ENCODE peak calls at places on chromosomes 2 and 18, in ten cellular contexts. G, A, P, C, X, H, B, L, O and Q are unnamed samples.

GRCh38 chr2:68650645-68651044 is 7.3 kb downstream of the PROKR1 start:
- DNase-seq in C (no peak), B (no peak), P (no peak), A (no peak), O (no peak), X (no peak), G (no peak), L (no peak), H (no peak), Q (no peak)

GRCh38 chr18:56326386-56327072 is 311.9 kb downstream of the TXNL1 start:
- DNase-seq in L (no peak), X (no peak), C (no peak), B (no peak), O (no peak), G (no peak), H (no peak), P (no peak), A (no peak), Q (no peak)

GRCh38 chr18:28045176-28045810 is 131.6 kb downstream of the CDH2 start:
- DNase-seq in A (no peak), L (no peak), H (no peak), P (no peak), O (no peak), B (no peak), G (peak; percentile 9), X (peak; percentile 30), C (no peak), Q (no peak)

GRCh38 chr2:240397542-240397916 is 37.9 kb upstream of the GPC1 start:
- DNase-seq in C (no peak), O (no peak), A (no peak), X (no peak), H (peak; percentile 4), L (no peak), G (peak; percentile 14), B (no peak), P (no peak), Q (no peak)

GRCh38 chr2:177771191-177771590 is 301.4 kb downstream of the PDE11A start:
- DNase-seq in H (no peak), P (no peak), O (no peak), B (no peak), X (peak; percentile 40), C (no peak), A (no peak), L (no peak), G (no peak), Q (no peak)

GRCh38 chr18:5710235-5710634 is 166.4 kb upstream of the EPB41L3 start:
- DNase-seq in O (no peak), H (no peak), A (no peak), G (no peak), X (no peak), B (no peak), C (no peak), L (no peak), P (no peak), Q (no peak)

GRCh38 chr18:58565021-58565420 is 63.9 kb downstream of the ALPK2 start:
- DNase-seq in G (no peak), O (no peak), C (no peak), H (no peak), X (no peak), B (no peak), A (no peak), L (no peak), P (no peak), Q (no peak)

GRCh38 chr2:10691521-10691920 is 1.7 kb upstream of the NOL10 start:
- DNase-seq in X (no peak), B (no peak), A (no peak), O (no peak), P (no peak), C (no peak), L (no peak), H (no peak), G (no peak), Q (no peak)

GRCh38 chr2:16653083-16653375 is 12.6 kb downstream of the CYRIA start:
- DNase-seq in A (no peak), B (no peak), X (no peak), G (no peak), H (peak; percentile 43), C (peak; percentile 63), L (no peak), P (no peak), O (peak; percentile 34), Q (peak; percentile 59)

GRCh38 chr2:9539530-9539929 is 16.1 kb downstream of the ADAM17 start:
- DNase-seq in L (no peak), C (no peak), H (no peak), O (no peak), X (no peak), G (no peak), B (no peak), P (no peak), A (no peak), Q (no peak)

GRCh38 chr2:138252587-138252986 is 249.0 kb upstream of the SPOPL start:
- DNase-seq in X (no peak), P (no peak), H (no peak), O (no peak), A (no peak), B (no peak), L (no peak), G (no peak), C (no peak), Q (no peak)

GRCh38 chr2:55052087-55053061 is 2.1 kb upstream of the RTN4 start:
- DNase-seq in B (no peak), G (no peak), P (no peak), L (no peak), C (no peak), H (no peak), X (no peak), A (no peak), O (no peak), Q (no peak)

GRCh38 chr2:164671664-164672396 is 50.5 kb upstream of the GRB14 start:
- DNase-seq in O (no peak), P (no peak), L (no peak), G (no peak), H (no peak), X (no peak), B (no peak), C (no peak), A (no peak), Q (no peak)

GRCh38 chr2:1910021-1910420 is 165.7 kb upstream of the PXDN start:
- DNase-seq in O (no peak), C (no peak), A (no peak), X (no peak), P (no peak), H (no peak), G (no peak), L (no peak), B (no peak), Q (peak; percentile 48)

GRCh38 chr2:44120428-44120827 is 48.2 kb upstream of the PPM1B start:
- DNase-seq in A (no peak), G (no peak), L (no peak), O (no peak), X (peak; percentile 86), B (no peak), C (no peak), H (no peak), P (no peak), Q (no peak)

DNA sequence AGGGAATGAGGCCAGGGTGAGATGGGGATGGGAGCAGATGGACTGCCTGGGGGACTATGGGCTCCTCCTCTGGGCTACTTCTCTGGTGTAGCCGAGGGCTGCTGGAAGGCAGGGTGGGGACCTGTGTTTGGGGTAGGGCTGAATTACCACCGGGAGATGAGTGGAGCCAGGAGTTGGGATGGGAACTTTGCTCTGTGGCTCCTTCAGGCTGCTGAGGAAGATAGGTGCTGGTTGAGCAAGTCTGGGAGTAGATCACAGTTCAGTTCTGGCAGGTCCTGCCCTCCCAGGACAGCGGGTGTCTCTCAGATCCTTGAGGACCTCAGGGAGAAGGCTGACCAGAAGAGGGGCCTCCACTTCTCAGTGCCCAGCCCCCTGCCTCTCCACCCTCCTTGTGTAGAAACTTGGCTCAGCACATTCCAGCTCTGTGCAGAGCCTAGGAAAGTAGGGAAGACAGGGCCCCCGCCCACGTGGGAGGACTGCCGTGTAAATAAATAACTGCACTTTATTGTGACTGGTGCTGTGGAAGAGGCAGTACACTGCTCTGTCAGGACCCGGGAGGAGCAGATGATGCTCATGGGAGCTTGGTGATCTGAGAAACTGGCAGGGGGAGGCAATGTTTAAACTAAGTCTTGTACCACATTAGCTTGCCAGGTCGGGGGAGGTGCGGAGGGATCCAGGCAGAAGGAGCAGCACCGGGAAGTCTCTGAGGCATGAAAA is 15.3 kb downstream of the TET3 start:
- DNase-seq in X (peak; percentile 26), L (no peak), A (peak; percentile 54), G (no peak), C (no peak), O (no peak), B (no peak), H (no peak), P (no peak), Q (no peak)
- H3K4me1 ChIP-seq in X (peaks cover 38% of the 10 kb centered on the region), L (peaks cover 28% of the 10 kb centered on the region), A (peaks cover 12% of the 10 kb centered on the region), G (peaks cover 13% of the 10 kb centered on the region), C (peaks cover 17% of the 10 kb centered on the region), O (peaks cover 52% of the 10 kb centered on the region), B (peaks cover 60% of the 10 kb centered on the region), H (peaks cover 29% of the 10 kb centered on the region), P (peaks cover 24% of the 10 kb centered on the region), Q (no peaks in the 10 kb centered on the region)

GRCh38 chr18:63505566-63506335 is 29.0 kb downstream of the SERPINB5 start:
- DNase-seq in O (no peak), X (peak; percentile 75), H (peak; percentile 67), A (no peak), C (no peak), P (peak; percentile 81), G (peak; percentile 16), L (peak; percentile 16), B (no peak), Q (no peak)
- TF ChIP-seq CTCF in O (peak; percentile 36), X (peak; percentile 89), H (peak; percentile 56), A (peak; percentile 43), C (peak; percentile 34), P (peak; percentile 88), G (peak; percentile 58), L (peak; percentile 59), B (peak; percentile 16), Q (no peak)

DNA sequence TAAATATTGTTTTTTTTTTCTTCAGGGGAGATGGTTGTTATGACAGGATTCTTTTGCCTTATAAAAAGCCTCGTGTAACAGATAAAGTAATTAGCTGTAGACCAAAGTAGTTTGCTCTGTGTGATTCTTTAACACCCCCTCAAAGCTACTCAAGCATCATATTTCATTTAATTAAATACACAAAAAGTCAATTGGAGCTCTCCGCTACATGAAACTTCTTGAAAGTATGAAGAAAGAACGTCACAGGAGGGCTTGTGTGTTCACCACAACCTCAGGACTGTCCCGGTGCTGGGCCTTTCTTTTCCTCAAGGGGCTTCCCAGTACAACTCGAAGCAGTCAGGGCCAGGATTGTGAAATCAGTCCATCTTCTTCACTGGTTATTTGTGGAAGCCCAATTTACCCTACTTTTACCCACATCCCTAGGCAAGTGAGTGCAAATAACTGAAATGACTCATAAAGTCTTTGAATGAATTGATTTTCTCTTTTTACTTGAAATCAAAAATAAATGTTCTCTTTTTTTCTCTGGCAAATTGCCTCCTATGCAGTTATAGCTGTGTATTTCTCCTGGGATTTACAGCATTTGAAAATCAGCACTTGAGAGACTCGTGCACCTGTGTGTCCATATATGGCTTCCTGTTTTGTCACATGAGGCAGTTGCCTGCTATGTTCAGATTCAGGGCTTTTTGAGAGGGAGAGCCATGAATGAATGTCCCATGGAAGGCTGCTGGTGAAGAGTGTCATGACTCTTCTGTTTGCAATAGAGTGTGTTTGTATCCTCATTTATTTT is 48.6 kb downstream of the LINC00305 start:
- DNase-seq in A (no peak), G (no peak), H (no peak), O (no peak), P (no peak), X (no peak), B (no peak), L (no peak), C (no peak), Q (no peak)
- H3K4me1 ChIP-seq in A (no peaks in the 10 kb centered on the region), G (no peaks in the 10 kb centered on the region), H (no peaks in the 10 kb centered on the region), O (no peaks in the 10 kb centered on the region), P (no peaks in the 10 kb centered on the region), X (no peaks in the 10 kb centered on the region), B (no peaks in the 10 kb centered on the region), L (no peaks in the 10 kb centered on the region), C (no peaks in the 10 kb centered on the region), Q (no peaks in the 10 kb centered on the region)

GRCh38 chr2:201275991-201276390 is 15.7 kb downstream of the CASP8 start:
- DNase-seq in X (no peak), A (no peak), P (peak; percentile 60), B (no peak), O (no peak), G (no peak), H (no peak), C (no peak), L (no peak), Q (no peak)
- TF ChIP-seq CTCF in X (peak; percentile 28), A (no peak), P (peak; percentile 97), B (no peak), O (no peak), G (peak; percentile 11), H (no peak), C (no peak), L (no peak), Q (no peak)